ENCODE peak calls at places on chromosome 19, in eight cellular contexts. P, R, N, J, L, U, V and D are unnamed samples. For H3K4me1 and H4K20me1, the result is how much of the 10 kb centered on the place peaks cover.

GRCh38 chr19:10353793-10354391 is 14.5 kb upstream of the ICAM3 start:
- DNase-seq in J (peak), N (peak), P (peak), U (peak), V (peak), R (peak), L (peak), D (peak)

GRCh38 chr19:15911599-15912237 is 13.8 kb upstream of the CYP4F2 start:
- DNase-seq in U (no peak), V (no peak), R (no peak), L (no peak), N (no peak), J (no peak), P (no peak), D (no peak)

GRCh38 chr19:51593138-51593890 is 22.2 kb downstream of the ZNF175 start:
- DNase-seq in R (no peak), N (no peak), J (no peak), L (no peak), U (peak), V (peak), P (no peak), D (no peak)

GRCh38 chr19:49761625-49762311 is 1.3 kb downstream of the TSKS start:
- DNase-seq in U (peak), N (peak), L (peak), P (peak), J (peak), V (peak), R (peak), D (no peak)

GRCh38 chr19:40407714-40408600 is 5.2 kb downstream of the PRX start:
- DNase-seq in J (no peak), P (no peak), V (no peak), R (no peak), U (no peak), N (peak), L (peak), D (no peak)

GRCh38 chr19:7977723-7978040 is 27.8 kb downstream of the ELAVL1 start:
- DNase-seq in J (no peak), P (no peak), U (no peak), L (no peak), N (no peak), V (no peak), R (no peak), D (no peak)

GRCh38 chr19:11180346-11180745 is 17.0 kb downstream of the KANK2 start:
- DNase-seq in R (no peak), J (no peak), U (no peak), N (no peak), V (no peak), P (no peak), L (no peak), D (no peak)

GRCh38 chr19:4081441-4082129 is 14.9 kb upstream of the ZBTB7A start:
- DNase-seq in N (no peak), R (peak), U (no peak), V (peak), L (no peak), P (no peak), J (no peak), D (no peak)

GRCh38 chr19:16154557-16154956 is 11.1 kb downstream of the HSH2D start:
- DNase-seq in L (no peak), J (no peak), V (no peak), N (no peak), U (no peak), P (no peak), R (no peak), D (no peak)

GRCh38 chr19:11370744-11371143 is 3.7 kb upstream of the SWSAP1 start:
- DNase-seq in N (no peak), V (no peak), U (no peak), P (no peak), J (no peak), L (no peak), R (no peak), D (no peak)

GRCh38 chr19:16288544-16288943 is 36.1 kb upstream of the KLF2 start:
- DNase-seq in N (no peak), R (no peak), J (no peak), V (no peak), L (no peak), U (no peak), P (peak), D (no peak)

GRCh38 chr19:40466219-40467006 is at the start of gene SPTBN4:
- DNase-seq in J (peak), P (no peak), V (no peak), R (no peak), U (no peak), L (peak), N (no peak), D (peak)

GRCh38 chr19:42132030-42132628 is at the start of gene POU2F2:
- DNase-seq in L (peak), J (no peak), V (peak), P (no peak), R (no peak), N (peak), U (peak), D (peak)

GRCh38 chr19:31223805-31224534 is 125.3 kb downstream of the TSHZ3 start:
- DNase-seq in N (no peak), U (no peak), P (peak), R (no peak), J (peak), L (no peak), V (no peak), D (no peak)

GRCh38 chr19:41175825-41176734 is 16.9 kb upstream of the CYP2S1 start:
- DNase-seq in U (no peak), L (peak), R (peak), J (peak), P (peak), N (no peak), V (peak), D (peak)

GRCh38 chr19:41588497-41589209 is 12.7 kb downstream of the CEACAM21 start:
- DNase-seq in J (peak), L (no peak), N (peak), P (peak), V (peak), R (peak), U (peak), D (peak)

GRCh38 chr19:29800086-29800825 is 11.5 kb upstream of the CCNE1 start:
- DNase-seq in U (no peak), N (no peak), V (no peak), L (no peak), P (no peak), J (no peak), R (no peak), D (no peak)

GRCh38 chr19:3336680-3337523 is 29.5 kb upstream of the NFIC start:
- DNase-seq in L (no peak), U (no peak), J (peak), V (no peak), N (no peak), P (peak), R (no peak), D (no peak)

GRCh38 chr19:16619456-16619855 is 8.5 kb downstream of the MED26 start:
- DNase-seq in J (no peak), U (no peak), V (no peak), P (no peak), N (no peak), R (no peak), L (no peak), D (no peak)

DNA sequence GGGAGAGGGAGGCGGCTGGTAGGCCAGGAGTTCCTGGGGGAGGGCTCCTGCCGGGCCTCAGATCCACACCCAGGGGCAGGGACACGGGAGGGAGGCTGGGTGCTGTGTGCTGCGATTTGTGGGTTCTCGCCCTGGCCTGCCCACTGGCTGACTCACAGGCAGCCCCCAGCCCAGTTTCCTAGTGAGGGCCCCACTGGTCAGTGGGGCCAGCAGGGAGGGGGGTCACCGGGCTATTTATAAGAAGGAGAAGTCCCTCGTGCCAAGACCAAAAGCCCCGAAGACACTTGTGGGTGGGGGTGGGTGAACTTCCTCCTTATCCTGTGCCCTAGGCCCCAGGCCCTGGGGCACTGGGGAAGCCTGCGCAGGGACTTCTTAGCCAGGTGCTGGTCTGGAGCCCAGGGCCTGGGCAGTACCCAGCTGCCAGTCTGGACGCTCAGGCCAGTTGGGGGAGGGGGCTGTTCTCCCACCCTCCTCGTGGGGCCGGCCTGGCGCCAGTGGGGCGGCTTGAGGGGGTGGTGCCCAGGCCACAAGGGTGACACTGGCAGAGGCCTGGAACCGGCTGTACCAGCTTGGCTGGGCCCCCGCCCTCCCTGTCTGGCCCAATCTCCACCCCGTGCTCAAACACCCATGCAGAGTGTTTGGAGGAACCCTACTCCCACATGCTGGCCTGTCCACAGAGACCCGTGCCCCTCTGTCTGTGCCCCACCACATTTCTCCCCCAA is 5.0 kb upstream of the JUNB start:
- DNase-seq in P (no peak), U (peak), N (no peak), L (no peak), V (no peak), R (peak), J (no peak), D (no peak)
- H3K4me1 ChIP-seq in P (half or more), U (half or more), N (half or more), L (under half), V (under half), R (half or more), J (half or more), D (under half)

DNA sequence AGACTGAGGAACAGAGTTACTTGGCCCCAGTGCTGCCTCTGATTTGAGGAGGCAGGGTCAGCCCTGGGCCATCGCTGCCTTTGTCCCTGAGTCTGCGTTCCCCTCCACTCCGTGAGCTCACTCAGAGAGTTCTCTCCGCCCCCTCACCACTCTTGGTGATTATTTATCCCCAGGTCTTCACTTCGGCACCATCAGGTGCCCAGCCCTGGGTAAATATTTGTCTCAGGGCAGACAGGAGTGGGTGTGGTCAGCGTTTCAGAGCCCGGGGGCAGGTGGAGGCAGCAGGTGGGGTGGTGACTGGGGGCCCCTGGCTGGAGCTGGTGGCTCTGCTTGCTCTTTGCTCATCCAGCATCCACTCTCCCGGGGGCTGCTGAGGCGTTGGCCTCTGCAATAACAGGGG is 20.6 kb downstream of the PPP1R37 start:
- DNase-seq in R (peak), L (no peak), V (peak), U (no peak), J (peak), P (no peak), N (no peak), D (no peak)
- H4K20me1 ChIP-seq in R (under half), L (under half), V (half or more), U (under half), J (half or more), P (half or more), N (under half), D (half or more)

GRCh38 chr19:48413879-48414623 is 20.6 kb downstream of the GRIN2D start:
- DNase-seq in J (peak), N (no peak), R (peak), U (no peak), L (peak), V (peak), P (peak), D (no peak)
- H3K27ac ChIP-seq in J (no peak), N (no peak), R (no peak), U (no peak), L (no peak), V (peak), P (no peak), D (no peak)

GRCh38 chr19:5131031-5131865 is 162.3 kb downstream of the KDM4B start:
- DNase-seq in U (peak), V (peak), N (peak), J (peak), L (no peak), P (no peak), R (no peak), D (no peak)
- H3K4me1 ChIP-seq in U (half or more), V (under half), N (half or more), J (under half), L (under half), P (under half), R (under half), D (half or more)

GRCh38 chr19:14502334-14503092 is 6.6 kb upstream of the GIPC1 start:
- DNase-seq in J (no peak), U (no peak), R (peak), P (no peak), L (no peak), N (no peak), V (no peak), D (no peak)
- H4K20me1 ChIP-seq in J (under half), U (under half), R (under half), P (under half), L (under half), N (under half), V (under half), D (under half)

GRCh38 chr19:48556825-48557224 is 4.9 kb downstream of the SULT2B1 start:
- DNase-seq in N (no peak), V (no peak), U (no peak), L (no peak), R (no peak), P (no peak), J (no peak), D (no peak)
- H3K27ac ChIP-seq in N (no peak), V (peak), U (no peak), L (no peak), R (peak), P (no peak), J (peak), D (no peak)

GRCh38 chr19:45514376-45515051 is 7.2 kb downstream of the VASP start:
- DNase-seq in U (no peak), J (peak), L (no peak), N (no peak), V (no peak), R (no peak), P (no peak), D (no peak)
- H3K4me1 ChIP-seq in U (under half), J (under half), L (under half), N (half or more), V (under half), R (under half), P (under half), D (under half)